ENCODE peak calls at places on chromosome X, in seven cellular contexts. I, O, D, T, U, Z and R are unnamed samples.

GRCh38 chrX:29671426-29671825 is 543.9 kb upstream of the MAGEB2 start:
- DNase-seq in D (no peak), O (no peak), Z (no peak), T (peak), I (no peak), U (no peak), R (no peak)

GRCh38 chrX:143854006-143854405 is 29.9 kb upstream of the UBE2NL start:
- DNase-seq in D (no peak), T (peak), O (no peak), Z (no peak), U (no peak), I (no peak), R (no peak)

GRCh38 chrX:125765347-125765746 is 400.7 kb downstream of the DCAF12L2 start:
- DNase-seq in Z (no peak), I (no peak), O (no peak), U (no peak), T (no peak), D (no peak), R (no peak)

GRCh38 chrX:68666580-68666979 is 19.1 kb downstream of the STARD8 start:
- DNase-seq in Z (no peak), O (no peak), D (no peak), I (no peak), T (no peak), U (no peak), R (no peak)

GRCh38 chrX:20527458-20528099 is 260.9 kb upstream of the RPS6KA3 start:
- DNase-seq in I (no peak), T (peak), D (peak), O (peak), U (no peak), Z (peak), R (peak)

GRCh38 chrX:22060451-22060940 is 28.4 kb downstream of the PHEX start:
- DNase-seq in D (no peak), Z (no peak), T (peak), O (peak), I (no peak), U (no peak), R (no peak)

GRCh38 chrX:41779058-41779564 is 55.1 kb downstream of the GPR82 start:
- DNase-seq in D (no peak), Z (no peak), T (peak), I (no peak), U (no peak), O (peak), R (peak)

GRCh38 chrX:153662266-153662665 is 11.3 kb downstream of the PNCK start:
- DNase-seq in Z (peak), O (peak), D (peak), U (no peak), T (peak), I (no peak), R (peak)

GRCh38 chrX:154327026-154327820 is 31.6 kb downstream of the TKTL1 start:
- DNase-seq in O (no peak), Z (no peak), U (no peak), I (no peak), D (no peak), T (no peak), R (no peak)

GRCh38 chrX:110280954-110281353 is 36.9 kb downstream of the AMMECR1 start:
- DNase-seq in D (no peak), I (no peak), Z (no peak), T (peak), O (no peak), U (no peak), R (no peak)

GRCh38 chrX:131840799-131841495 is 182.2 kb upstream of the STK26 start:
- DNase-seq in Z (no peak), D (peak), I (no peak), T (no peak), O (no peak), U (no peak), R (no peak)

DNA sequence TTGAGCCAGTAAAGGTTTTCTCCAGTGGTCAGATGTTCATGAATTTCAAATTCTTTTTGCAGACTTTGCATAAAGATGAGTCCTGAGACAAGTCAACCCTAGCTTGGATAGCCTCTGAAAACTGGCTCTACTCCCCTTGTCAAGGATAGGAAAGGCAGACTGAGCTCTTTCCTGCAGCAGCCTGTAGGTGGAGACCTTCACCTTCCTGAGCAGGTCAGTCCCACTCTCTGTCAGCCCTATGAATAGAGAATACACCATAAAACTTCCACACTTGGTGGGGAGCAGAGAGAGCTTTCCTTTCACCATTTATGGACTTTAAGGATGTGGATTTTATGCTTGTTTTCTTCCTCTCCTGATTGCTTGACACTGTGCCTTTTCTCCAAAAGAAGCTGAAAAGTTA is 41.9 kb downstream of the PCDH19 start:
- DNase-seq in I (no peak), U (no peak), T (peak), O (peak), D (peak), Z (no peak), R (peak)
- TF ChIP-seq RFX5 in I (no peak), U (no peak), T (no peak), O (no peak), D (no peak), Z (no peak), R (no peak)

GRCh38 chrX:103776586-103776985 is at the start of gene PLP1:
- DNase-seq in I (no peak), Z (no peak), O (no peak), U (no peak), D (no peak), T (no peak), R (no peak)

GRCh38 chrX:103773445-103773844 is 3.2 kb upstream of the PLP1 start:
- DNase-seq in T (no peak), Z (no peak), O (no peak), U (no peak), I (no peak), D (no peak), R (no peak)

GRCh38 chrX:103779156-103779555 is 2.5 kb downstream of the PLP1 start:
- DNase-seq in D (peak), I (no peak), O (no peak), T (no peak), U (no peak), Z (no peak), R (no peak)

GRCh38 chrX:103774070-103774642 is 2.5 kb upstream of the PLP1 start:
- DNase-seq in T (peak), D (peak), U (no peak), O (peak), Z (no peak), I (no peak), R (peak)
- TF ChIP-seq CTCF in T (peak), D (peak), U (no peak), O (peak), Z (no peak), I (peak), R (peak)

GRCh38 chrX:129769467-129770154 is 10.1 kb upstream of the SASH3 start:
- DNase-seq in Z (no peak), O (no peak), D (no peak), T (no peak), U (peak), I (no peak), R (no peak)

GRCh38 chrX:129768586-129769466 is 10.9 kb upstream of the SASH3 start:
- DNase-seq in Z (no peak), I (no peak), U (no peak), O (no peak), D (no peak), T (no peak), R (peak)

GRCh38 chrX:129773649-129774458 is 5.9 kb upstream of the SASH3 start:
- DNase-seq in I (no peak), D (no peak), T (no peak), Z (no peak), O (no peak), U (no peak), R (peak)

GRCh38 chrX:129772796-129773431 is 6.8 kb upstream of the SASH3 start:
- DNase-seq in D (no peak), U (peak), I (no peak), Z (no peak), T (no peak), O (no peak), R (no peak)

DNA sequence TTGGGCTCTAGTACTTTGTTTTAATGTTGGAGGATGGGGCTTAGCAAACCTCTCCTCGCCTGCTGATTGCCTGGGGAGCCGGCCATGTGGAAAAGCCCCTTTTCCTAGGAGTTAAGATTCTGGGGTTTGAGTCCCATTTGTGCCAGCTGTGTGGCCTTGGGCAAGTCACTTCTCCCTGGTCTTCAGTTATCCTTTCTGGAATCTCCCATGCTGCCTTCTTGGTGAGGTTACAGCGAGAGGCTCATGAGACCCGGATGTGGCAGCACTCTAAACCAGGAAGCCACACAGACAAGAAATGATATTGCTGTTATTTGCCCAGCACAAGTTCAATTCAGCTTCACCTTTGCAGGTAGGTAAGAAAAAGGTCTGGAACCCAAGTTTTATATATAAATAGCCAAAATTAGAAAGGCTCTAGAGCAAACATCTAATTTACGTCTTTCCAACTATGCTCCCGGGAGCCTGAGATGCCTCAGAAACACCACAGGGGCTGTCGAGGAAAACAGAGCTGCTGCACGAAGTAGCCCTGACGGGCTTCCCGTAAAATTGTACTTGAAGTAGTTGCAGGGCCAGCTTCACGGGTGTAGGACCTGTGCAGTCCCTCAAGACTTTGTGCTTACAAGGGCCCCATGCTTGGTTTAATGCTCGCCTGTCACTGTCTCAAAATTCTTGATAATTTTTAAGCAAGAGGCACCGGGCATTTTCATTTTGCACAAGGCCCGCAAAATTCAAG is 8.3 kb upstream of the SASH3 start:
- DNase-seq in D (no peak), T (no peak), Z (no peak), U (no peak), O (no peak), I (no peak), R (no peak)
- TF ChIP-seq RFX5 in D (no peak), T (no peak), Z (no peak), U (no peak), O (no peak), I (no peak), R (no peak)

GRCh38 chrX:12441376-12442128 is 303.3 kb downstream of the FRMPD4 start:
- DNase-seq in O (no peak), D (no peak), U (no peak), T (peak), Z (no peak), I (no peak), R (no peak)
- TF ChIP-seq CTCF in O (no peak), D (no peak), U (no peak), T (peak), Z (no peak), I (no peak), R (no peak)

DNA sequence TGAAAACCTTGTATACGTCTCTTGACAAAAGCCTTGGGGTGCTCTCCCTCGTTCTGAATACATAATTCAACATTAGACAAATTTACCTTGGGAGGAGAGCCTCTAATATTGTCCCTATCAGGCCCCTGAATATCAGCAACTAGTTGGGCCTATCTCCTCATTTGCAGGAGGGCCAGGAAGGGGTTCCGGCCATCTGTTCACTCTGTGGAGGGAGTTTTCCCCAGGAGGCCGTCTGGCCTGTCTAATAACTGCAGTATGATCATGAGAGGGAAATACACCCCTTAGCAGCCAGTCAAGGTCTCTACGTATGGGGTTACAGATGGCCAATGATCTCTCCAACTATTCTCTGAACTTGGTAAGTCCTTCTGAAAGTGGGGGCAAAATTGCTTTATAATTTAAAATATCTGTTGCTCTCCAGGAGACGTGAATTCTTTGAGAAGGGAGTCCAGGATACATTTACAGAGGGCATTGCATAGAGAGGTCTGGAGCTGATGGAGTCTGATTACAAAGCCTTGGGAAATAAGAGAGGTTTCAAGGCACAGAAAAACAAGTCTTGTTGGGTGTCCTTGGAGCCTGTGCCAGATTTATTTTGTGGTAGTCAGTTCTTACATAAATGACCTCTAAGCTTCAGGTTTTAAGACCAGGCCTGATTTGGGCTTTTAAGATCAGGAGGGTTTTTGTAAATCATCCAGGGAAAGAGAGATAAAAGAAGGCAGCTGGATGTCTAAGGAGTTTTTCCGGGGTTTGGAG is 48.2 kb upstream of the UXT start:
- DNase-seq in U (no peak), O (no peak), D (no peak), T (no peak), Z (peak), I (no peak), R (no peak)
- TF ChIP-seq RFX5 in U (no peak), O (no peak), D (no peak), T (no peak), Z (no peak), I (no peak), R (no peak)

GRCh38 chrX:147757750-147758149 is 154.0 kb upstream of the FMR1 start:
- DNase-seq in I (no peak), U (no peak), T (no peak), Z (no peak), D (no peak), O (no peak), R (no peak)
- TF ChIP-seq CTCF in I (no peak), U (no peak), T (no peak), Z (no peak), D (no peak), O (no peak), R (no peak)

GRCh38 chrX:120769576-120770341 is 105.9 kb downstream of the CT47B1 start:
- DNase-seq in O (peak), D (peak), T (peak), I (no peak), Z (no peak), U (no peak), R (peak)
- TF ChIP-seq RFX5 in O (no peak), D (no peak), T (no peak), I (no peak), Z (no peak), U (no peak), R (no peak)